ENCODE peak calls at places on chromosomes 1 and 21, in seven cellular contexts. D is activated T-helper 1 cell treated with anti-CD3 and anti-CD28 coated beads, Interleukin-12 subunit alpha, Interleukin-12 subunit beta, Interleukin-2, Interleukin-4 antibody, amounts not matched to agents 30 ng/mL and 10 ng/mL and 1 ng/mL, durations not matched to agents 14 hours and 24 hours and 36 hours; S is HTR-8/SVneo; A is AG10803; H is NCI-H1436 treated with DMSO at 0.1 percent for 48 hours; W is H54; M is ACHN. Z is an unnamed sample.

GRCh38 chr21:44845418-44846200 is 27.7 kb upstream of the SUMO3 start:
- DNase-seq in A (peak; percentile 45), D (peak; percentile 65), S (peak; percentile 38), M (peak; percentile 86), H (no peak), W (no peak), Z (peak; percentile 30)

GRCh38 chr1:40818264-40818961 is 34.8 kb downstream of the KCNQ4 start:
- DNase-seq in W (no peak), S (no peak), H (no peak), M (no peak), D (peak; percentile 89), A (peak; percentile 4), Z (no peak)

GRCh38 chr1:94713472-94714141 is 106.5 kb upstream of the SLC44A3 start:
- DNase-seq in M (peak; percentile 79), D (no peak), A (peak; percentile 99), H (no peak), S (peak; percentile 73), W (peak; percentile 83), Z (peak; percentile 81)

GRCh38 chr1:229619002-229619401 is 6.9 kb downstream of the TAF5L start:
- DNase-seq in A (no peak), M (no peak), W (no peak), H (no peak), D (no peak), S (no peak), Z (no peak)

GRCh38 chr1:25573591-25573930 is 30.2 kb downstream of the LDLRAP1 start:
- DNase-seq in S (no peak), W (no peak), H (no peak), A (no peak), M (no peak), D (no peak), Z (no peak)

GRCh38 chr1:160709715-160710114 is 1.9 kb downstream of the CD48 start:
- DNase-seq in W (no peak), D (no peak), S (no peak), H (no peak), A (no peak), M (no peak), Z (no peak)

GRCh38 chr21:32597205-32597604 is 11.9 kb upstream of the TCP10L start:
- DNase-seq in S (peak; percentile 20), M (peak; percentile 72), D (no peak), A (peak; percentile 80), H (no peak), W (peak; percentile 69), Z (no peak)

GRCh38 chr1:4768553-4768952 is 114.1 kb downstream of the AJAP1 start:
- DNase-seq in M (no peak), D (no peak), H (no peak), S (no peak), W (no peak), A (no peak), Z (peak; percentile 5)

GRCh38 chr1:150302338-150302737 is 8.7 kb downstream of the MRPS21 start:
- DNase-seq in W (no peak), D (no peak), S (no peak), A (no peak), H (no peak), M (no peak), Z (no peak)

GRCh38 chr1:219792337-219793021 is 135.9 kb downstream of the SLC30A10 start:
- DNase-seq in D (no peak), M (no peak), A (peak; percentile 89), S (no peak), W (no peak), H (no peak), Z (no peak)

GRCh38 chr1:245680395-245680794 is 525.6 kb downstream of the KIF26B start:
- DNase-seq in M (no peak), S (no peak), D (no peak), A (no peak), W (no peak), H (no peak), Z (no peak)

GRCh38 chr21:29943885-29944284 is 4.1 kb upstream of the GRIK1 start:
- DNase-seq in W (no peak), H (no peak), M (no peak), A (no peak), D (no peak), S (no peak), Z (no peak)

GRCh38 chr1:106254748-106255147 is 801.7 kb upstream of the PRMT6 start:
- DNase-seq in H (no peak), S (no peak), M (no peak), D (no peak), W (no peak), A (no peak), Z (no peak)

GRCh38 chr1:58907398-58907797 is 123.6 kb upstream of the JUN start:
- DNase-seq in M (no peak), D (no peak), W (no peak), A (no peak), H (no peak), S (no peak), Z (no peak)

GRCh38 chr1:41618066-41618825 is 133.8 kb upstream of the EDN2 start:
- DNase-seq in A (peak; percentile 74), H (no peak), M (no peak), S (no peak), W (no peak), D (no peak), Z (no peak)

Z was measured in HT-29.